ENCODE peak calls at places on chromosomes 7 and 10, in eight cellular contexts. N is progenitor cell of endocrine pancreas, D is HepG2, K is endodermal cell, X is colonic mucosa, B is A549, M is HFFc6, L is thoracic aorta. S is an unnamed sample.

GRCh38 chr7:134533288-134533771 is 6.0 kb downstream of the AKR1B10 start:
- DNase-seq in L (no peak), K (peak), B (no peak), X (no peak), D (no peak), M (peak), N (no peak), S (no peak)

GRCh38 chr7:138974675-138975237 is 6.4 kb downstream of the KIAA1549 start:
- DNase-seq in B (no peak), N (no peak), D (no peak), X (no peak), L (no peak), K (peak), M (no peak), S (no peak)

GRCh38 chr10:110398419-110399162 is 93.9 kb upstream of the SMNDC1 start:
- DNase-seq in K (peak), M (peak), D (peak), B (peak), L (peak), N (no peak), X (peak), S (peak)

GRCh38 chr10:14659626-14660196 is 115.0 kb downstream of the FAM107B start:
- DNase-seq in K (no peak), X (no peak), D (no peak), L (no peak), N (no peak), B (no peak), M (no peak), S (no peak)

GRCh38 chr7:158252837-158253669 is 334.6 kb downstream of the PTPRN2 start:
- DNase-seq in X (no peak), B (no peak), L (no peak), K (peak), M (no peak), D (no peak), N (no peak), S (no peak)

GRCh38 chr10:60511823-60512222 is 122.1 kb upstream of the ANK3 start:
- DNase-seq in X (no peak), K (no peak), M (no peak), D (no peak), N (no peak), B (no peak), L (no peak), S (no peak)

GRCh38 chr10:3248526-3249255 is 76.1 kb upstream of the PITRM1 start:
- DNase-seq in L (no peak), K (no peak), B (peak), N (no peak), D (no peak), X (no peak), M (peak), S (no peak)

GRCh38 chr7:79504607-79505389 is 51.3 kb upstream of the MAGI2 start:
- DNase-seq in D (peak), B (no peak), N (no peak), K (peak), L (no peak), M (peak), X (no peak), S (no peak)

GRCh38 chr10:128007017-128007416 is 100.1 kb downstream of the PTPRE start:
- DNase-seq in M (no peak), B (no peak), L (no peak), N (no peak), K (no peak), X (no peak), D (no peak), S (no peak)

GRCh38 chr7:130838738-130839137 is 104.7 kb upstream of the KLF14 start:
- DNase-seq in X (no peak), K (no peak), N (no peak), B (peak), M (peak), L (no peak), D (no peak), S (no peak)

GRCh38 chr7:17013204-17013603 is 131.4 kb upstream of the AGR3 start:
- DNase-seq in K (no peak), N (no peak), X (no peak), M (no peak), D (no peak), L (no peak), B (no peak), S (no peak)

GRCh38 chr7:92608380-92609322 is 18.5 kb upstream of the FAM133B start:
- DNase-seq in K (peak), B (no peak), D (no peak), X (peak), M (no peak), N (peak), L (no peak), S (no peak)

GRCh38 chr7:105396566-105396965 is 7.8 kb upstream of the SRPK2 start:
- DNase-seq in L (no peak), X (no peak), B (no peak), K (no peak), N (no peak), D (no peak), M (no peak), S (no peak)

GRCh38 chr7:105403128-105403527 is 14.4 kb upstream of the SRPK2 start:
- DNase-seq in B (no peak), L (no peak), N (no peak), K (no peak), D (no peak), M (no peak), X (no peak), S (no peak)

GRCh38 chr7:105402221-105403095 is 13.7 kb upstream of the SRPK2 start:
- DNase-seq in N (no peak), L (no peak), M (peak), K (no peak), D (no peak), X (no peak), B (no peak), S (no peak)

GRCh38 chr7:105399043-105399725 is 10.5 kb upstream of the SRPK2 start:
- DNase-seq in K (no peak), D (peak), X (no peak), B (no peak), M (peak), N (no peak), L (no peak), S (no peak)
- TF ChIP-seq CTCF in K (peak), D (peak), X (no peak), B (peak), M (peak), N (peak), L (no peak), S (no peak)

GRCh38 chr10:89700914-89701237 is 514 bp upstream of the KIF20B start:
- DNase-seq in K (no peak), X (no peak), B (no peak), M (no peak), D (no peak), L (no peak), N (no peak), S (no peak)

GRCh38 chr10:89702121-89702480 is 711 bp downstream of the KIF20B start:
- DNase-seq in L (no peak), K (peak), X (peak), B (peak), M (no peak), D (peak), N (no peak), S (no peak)

GRCh38 chr10:89697946-89698345 is 3.4 kb upstream of the KIF20B start:
- DNase-seq in K (no peak), D (no peak), M (no peak), L (no peak), X (no peak), N (no peak), B (no peak), S (no peak)

GRCh38 chr10:89699581-89700064 is 1.8 kb upstream of the KIF20B start:
- DNase-seq in M (no peak), D (peak), B (no peak), L (no peak), K (no peak), X (no peak), N (no peak), S (no peak)

GRCh38 chr10:89701238-89702120 is at the start of gene KIF20B:
- DNase-seq in N (peak), L (peak), M (peak), D (peak), K (peak), B (peak), X (peak), S (peak)
- TF ChIP-seq CTCF in N (peak), L (peak), M (peak), D (peak), K (peak), B (no peak), X (peak), S (no peak)

GRCh38 chr10:86291616-86292340 is 74.8 kb downstream of the GRID1 start:
- DNase-seq in M (no peak), L (no peak), B (no peak), X (peak), D (no peak), N (no peak), K (peak), S (no peak)
- TF ChIP-seq CTCF in M (no peak), L (no peak), B (no peak), X (no peak), D (peak), N (no peak), K (peak), S (no peak)

DNA sequence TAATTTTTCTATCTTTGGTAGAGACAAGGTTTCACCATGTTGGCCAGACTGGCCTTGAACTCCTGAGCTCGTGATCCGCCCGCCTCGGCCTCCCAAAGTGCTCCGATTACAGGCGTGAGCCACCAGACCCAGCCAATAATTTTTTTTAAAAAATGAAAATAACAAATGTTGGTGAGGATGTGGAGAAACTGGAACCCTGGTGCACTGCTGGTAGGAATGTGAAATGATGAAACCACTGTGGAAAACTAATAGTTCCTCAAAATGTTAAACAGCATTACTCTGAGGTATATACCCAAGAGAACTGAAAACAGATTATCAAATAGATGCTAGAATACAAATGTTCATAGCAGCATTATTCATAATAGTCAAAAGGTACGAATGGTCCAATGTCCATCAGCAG is 23.0 kb upstream of the YWHAG start:
- DNase-seq in X (no peak), B (no peak), L (no peak), D (no peak), N (no peak), M (no peak), K (no peak), S (no peak)
- TF ChIP-seq CTCF in X (no peak), B (no peak), L (no peak), D (no peak), N (peak), M (peak), K (peak), S (no peak)

DNA sequence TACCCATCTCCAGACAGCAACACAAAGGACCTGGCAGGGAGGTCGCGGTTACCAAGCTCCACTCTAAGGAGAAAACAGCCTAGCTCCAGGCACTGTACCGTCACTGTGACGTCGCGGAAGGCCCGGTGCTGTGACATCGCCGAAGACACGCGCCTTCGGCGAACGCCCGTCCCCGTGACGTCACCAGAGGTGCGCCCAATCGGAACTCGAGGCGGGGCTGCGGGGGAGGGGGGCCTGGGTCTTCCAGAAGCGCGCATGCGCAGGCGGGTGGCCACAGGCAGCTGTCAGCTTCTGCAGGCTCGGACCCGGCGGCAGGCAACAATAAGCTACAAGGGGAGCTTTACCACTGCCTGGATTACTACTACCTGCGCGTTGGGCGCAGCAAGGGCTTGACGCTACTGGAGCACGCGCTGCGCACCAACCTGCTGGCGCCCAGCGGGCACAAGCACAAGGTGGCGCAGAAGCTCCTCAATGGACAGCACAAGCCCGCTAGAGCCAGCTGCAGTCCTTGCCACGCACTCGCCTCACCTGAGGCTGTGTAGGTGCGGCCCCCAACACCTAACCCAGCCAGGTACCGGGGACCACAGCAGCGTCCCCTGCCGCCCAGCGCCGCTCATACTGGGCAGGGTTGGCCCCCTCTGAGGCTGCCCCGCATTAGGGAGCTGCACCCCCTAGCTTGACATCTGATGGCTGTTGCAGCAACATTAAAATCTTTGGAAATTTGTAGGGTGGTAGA is 208.4 kb downstream of the TPST1 start:
- DNase-seq in M (no peak), D (no peak), B (peak), K (peak), L (peak), X (peak), N (peak), S (peak)
- TF ChIP-seq CTCF in M (peak), D (no peak), B (peak), K (peak), L (peak), X (peak), N (peak), S (no peak)

GRCh38 chr7:4641667-4642467 is 40.2 kb upstream of the FOXK1 start:
- DNase-seq in L (peak), M (peak), D (peak), X (peak), B (peak), N (peak), K (peak), S (peak)

GRCh38 chr7:4645241-4645640 is 36.9 kb upstream of the FOXK1 start:
- DNase-seq in X (no peak), N (no peak), B (no peak), L (no peak), K (no peak), D (no peak), M (no peak), S (no peak)

GRCh38 chr7:4642468-4643203 is 39.5 kb upstream of the FOXK1 start:
- DNase-seq in L (no peak), D (no peak), B (no peak), X (no peak), K (no peak), N (no peak), M (no peak), S (no peak)

GRCh38 chr7:4638781-4639575 is 43.1 kb upstream of the FOXK1 start:
- DNase-seq in M (no peak), K (no peak), D (no peak), N (no peak), X (no peak), L (no peak), B (no peak), S (no peak)

DNA sequence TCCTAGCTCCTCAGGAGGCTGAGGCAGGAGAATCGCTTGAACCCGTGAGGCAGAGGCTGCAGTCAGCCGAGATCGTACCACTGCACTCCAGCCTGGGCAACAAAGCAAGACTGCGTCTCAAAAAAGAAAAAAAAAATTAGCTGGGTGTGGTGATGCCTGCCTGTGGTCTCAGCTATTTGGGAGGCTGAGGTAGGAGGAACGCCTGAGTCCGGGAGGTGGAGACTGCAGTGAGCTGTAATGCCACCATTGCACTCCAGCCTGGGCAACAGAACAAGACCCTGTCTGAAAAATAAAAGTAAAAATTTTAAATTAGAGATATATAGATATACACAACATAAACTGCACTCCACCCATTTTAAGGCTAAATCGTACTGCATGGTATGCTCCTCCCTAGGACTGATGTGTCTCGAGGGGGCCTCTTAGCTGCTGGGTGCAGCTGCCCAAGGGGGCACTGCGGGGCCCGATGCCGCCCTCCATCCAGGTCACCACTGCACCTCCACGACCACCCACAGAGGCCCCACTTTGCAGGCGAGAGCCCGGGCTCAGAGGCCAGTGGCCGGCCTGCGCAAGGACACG is 40.9 kb upstream of the FOXK1 start:
- DNase-seq in D (no peak), L (no peak), X (no peak), K (no peak), M (no peak), N (no peak), B (no peak), S (no peak)
- TF ChIP-seq CTCF in D (no peak), L (peak), X (no peak), K (no peak), M (no peak), N (peak), B (no peak), S (no peak)